ENCODE peak calls at places on chromosomes 13 and 19, in six cellular contexts. M is cardiac muscle cell; F is brain microvascular endothelial cell; S is breast epithelium; R is HAP-1; K is CD8-positive, alpha-beta memory T cell. D is an unnamed sample. For H3K27me3, the result is how much of the 10 kb centered on the place peaks cover.

GRCh38 chr19:33150852-33151518 is 19.1 kb downstream of the WDR88 start:
- DNase-seq in M (no peak), F (no peak), S (no peak), R (no peak), K (no peak), D (no peak)

GRCh38 chr13:106318941-106319411 is 216.5 kb downstream of the EFNB2 start:
- DNase-seq in M (peak), F (peak), S (no peak), R (no peak), K (no peak), D (peak)

GRCh38 chr13:40316301-40316700 is 350.1 kb downstream of the FOXO1 start:
- DNase-seq in M (no peak), F (no peak), S (no peak), R (no peak), K (no peak), D (no peak)

GRCh38 chr13:77779461-77780272 is 82.2 kb downstream of the SLAIN1 start:
- DNase-seq in M (peak), F (peak), S (no peak), R (peak), K (peak), D (no peak)

GRCh38 chr19:15239337-15239949 is 7.2 kb upstream of the EPHX3 start:
- DNase-seq in M (no peak), F (no peak), S (no peak), R (no peak), K (no peak), D (no peak)

GRCh38 chr13:24668955-24669354 is 11.3 kb upstream of the ATP12A start:
- DNase-seq in M (no peak), F (no peak), S (no peak), R (no peak), K (no peak), D (no peak)

GRCh38 chr13:66414196-66414800 is 815.8 kb downstream of the PCDH9 start:
- DNase-seq in M (no peak), F (no peak), S (no peak), R (no peak), K (no peak), D (no peak)

GRCh38 chr13:89113744-89114143 is 1442.6 kb downstream of the SLITRK5 start:
- DNase-seq in M (no peak), F (no peak), S (no peak), R (no peak), K (no peak), D (no peak)

GRCh38 chr19:8573316-8573715 is 3.9 kb downstream of the MYO1F start:
- DNase-seq in M (no peak), F (no peak), S (no peak), R (no peak), K (peak), D (no peak)

GRCh38 chr13:36549771-36550170 is 117.5 kb downstream of the CCNA1 start:
- DNase-seq in M (peak), F (no peak), S (no peak), R (peak), K (no peak), D (no peak)

GRCh38 chr19:38708413-38709024 is 35.8 kb downstream of the CAPN12 start:
- DNase-seq in M (no peak), F (no peak), S (no peak), R (no peak), K (no peak), D (peak)

GRCh38 chr13:21675095-21676007 is 4.5 kb downstream of the FGF9 start:
- DNase-seq in M (no peak), F (no peak), S (no peak), R (peak), K (peak), D (peak)

GRCh38 chr19:29285878-29286277 is 72.9 kb upstream of the UQCRFS1 start:
- DNase-seq in M (peak), F (no peak), S (no peak), R (no peak), K (no peak), D (no peak)

GRCh38 chr13:113656831-113657671 is 947 bp downstream of the ATP4B start:
- DNase-seq in M (no peak), F (no peak), S (no peak), R (no peak), K (no peak), D (no peak)

GRCh38 chr19:49614096-49614857 is 23.3 kb downstream of the PRR12 start:
- DNase-seq in M (peak), F (peak), S (no peak), R (no peak), K (no peak), D (peak)

GRCh38 chr19:7679017-7679720 is 1.5 kb upstream of the TRAPPC5 start:
- DNase-seq in M (no peak), F (no peak), S (no peak), R (no peak), K (peak), D (no peak)

GRCh38 chr19:1608414-1609391 is 3.4 kb upstream of the UQCR11 start:
- DNase-seq in M (no peak), F (no peak), S (no peak), R (no peak), K (peak), D (no peak)

GRCh38 chr19:10719466-10719961 is 1.6 kb downstream of the DNM2 start:
- DNase-seq in M (no peak), F (no peak), S (no peak), R (peak), K (no peak), D (no peak)

GRCh38 chr13:87208636-87209035 is 462.5 kb upstream of the SLITRK5 start:
- DNase-seq in M (no peak), F (no peak), S (no peak), R (no peak), K (no peak), D (no peak)

GRCh38 chr19:10290876-10291553 is 1.3 kb downstream of the ICAM5 start:
- DNase-seq in M (peak), F (no peak), S (peak), R (peak), K (peak), D (peak)

GRCh38 chr13:38334845-38335244 is 14.8 kb upstream of the UFM1 start:
- DNase-seq in M (no peak), F (no peak), S (no peak), R (no peak), K (no peak), D (no peak)

GRCh38 chr19:4504297-4504701 is 14.0 kb downstream of the PLIN4 start:
- DNase-seq in M (no peak), F (no peak), S (no peak), R (no peak), K (no peak), D (no peak)

GRCh38 chr19:56115490-56115889 is 5.6 kb downstream of the ZNF787 start:
- DNase-seq in M (no peak), F (no peak), S (no peak), R (no peak), K (no peak), D (no peak)

GRCh38 chr19:49515767-49516166 is 3.3 kb downstream of the FCGRT start:
- DNase-seq in M (peak), F (no peak), S (no peak), R (no peak), K (no peak), D (no peak)

GRCh38 chr13:31014461-31014860 is 82.0 kb downstream of the TEX26 start:
- DNase-seq in M (no peak), F (no peak), S (no peak), R (no peak), K (no peak), D (no peak)

GRCh38 chr19:30224689-30225606 is 147.2 kb upstream of the ZNF536 start:
- DNase-seq in M (peak), F (no peak), S (no peak), R (peak), K (no peak), D (no peak)

GRCh38 chr19:51156710-51157109 is 14.6 kb downstream of the SIGLEC7 start:
- DNase-seq in M (no peak), F (no peak), S (no peak), R (no peak), K (no peak), D (no peak)

GRCh38 chr19:33675501-33676124 is 53.9 kb downstream of the CHST8 start:
- DNase-seq in M (no peak), F (no peak), S (no peak), R (no peak), K (no peak), D (no peak)

GRCh38 chr13:59099182-59099950 is 1064.4 kb downstream of the DIAPH3 start:
- DNase-seq in M (no peak), F (peak), S (no peak), R (no peak), K (no peak), D (no peak)

GRCh38 chr19:12833747-12834417 is 497 bp downstream of the RTBDN start:
- DNase-seq in M (peak), F (no peak), S (no peak), R (peak), K (peak), D (peak)

GRCh38 chr13:67230774-67231480 is 791 bp upstream of the PCDH9 start:
- DNase-seq in M (peak), F (peak), S (peak), R (peak), K (peak), D (peak)

GRCh38 chr19:2336528-2337328 is 8.2 kb downstream of the SPPL2B start:
- DNase-seq in M (no peak), F (no peak), S (no peak), R (no peak), K (no peak), D (no peak)

GRCh38 chr19:49340069-49340864 is 5.1 kb downstream of the CD37 start:
- DNase-seq in M (peak), F (no peak), S (peak), R (peak), K (peak), D (peak)

GRCh38 chr19:45056831-45057230 is 18.0 kb downstream of the CLASRP start:
- DNase-seq in M (no peak), F (no peak), S (no peak), R (no peak), K (no peak), D (no peak)
- H3K4me3 ChIP-seq in M (no peak), F (no peak), S (no peak), R (no peak), K (no peak), D (no peak)

GRCh38 chr13:109274188-109274821 is 512.1 kb downstream of the IRS2 start:
- DNase-seq in M (peak), F (peak), S (no peak), R (no peak), K (no peak), D (no peak)
- H3K27me3 ChIP-seq in M (under half), F (under half), S (under half), R (under half), K (under half), D (under half)

GRCh38 chr19:42495663-42496062 is 32.6 kb downstream of the CEACAM1 start:
- DNase-seq in M (no peak), F (no peak), S (no peak), R (no peak), K (no peak), D (no peak)

GRCh38 chr19:42494321-42494720 is 34.0 kb downstream of the CEACAM1 start:
- DNase-seq in M (no peak), F (no peak), S (no peak), R (no peak), K (no peak), D (no peak)

GRCh38 chr19:42498387-42498786 is 29.9 kb downstream of the CEACAM1 start:
- DNase-seq in M (peak), F (no peak), S (no peak), R (no peak), K (no peak), D (no peak)

GRCh38 chr19:42496551-42497133 is 31.6 kb downstream of the CEACAM1 start:
- DNase-seq in M (no peak), F (no peak), S (no peak), R (no peak), K (no peak), D (no peak)

DNA sequence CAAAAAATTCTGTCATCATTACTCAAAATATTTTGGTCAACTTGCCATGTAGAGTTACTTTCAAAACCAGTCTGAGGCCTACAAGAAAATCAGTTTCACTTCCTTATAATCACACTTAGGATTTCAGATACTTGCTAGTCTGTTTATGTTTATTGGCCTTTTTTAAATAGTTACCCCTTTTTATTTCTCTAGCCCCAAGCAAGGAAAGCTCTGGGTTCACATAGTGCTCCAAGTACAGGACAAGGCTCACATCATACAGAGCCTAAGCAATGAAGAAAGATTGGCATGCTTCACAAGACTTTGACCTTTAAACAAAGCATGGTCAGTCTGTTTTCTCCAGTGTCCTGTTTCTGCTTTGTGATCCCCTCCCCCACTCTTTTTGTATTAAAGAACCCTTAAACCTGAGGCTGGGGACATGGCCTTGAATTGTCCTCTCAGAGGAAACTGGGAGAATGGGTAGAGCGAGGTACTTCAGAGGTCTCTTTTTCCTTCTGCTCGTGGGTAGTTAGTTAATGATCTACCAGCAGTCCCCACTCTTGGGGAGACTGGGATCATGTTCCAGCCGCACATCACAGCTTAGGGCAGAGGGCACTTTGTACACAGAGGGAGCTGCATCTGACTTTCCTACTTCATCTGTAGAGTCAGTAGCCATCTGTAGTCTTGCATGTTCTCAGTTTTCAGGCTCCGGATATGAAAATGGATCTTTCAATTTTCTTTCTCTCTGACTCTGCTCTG is 30.6 kb downstream of the CEACAM1 start:
- DNase-seq in M (no peak), F (no peak), S (no peak), R (no peak), K (no peak), D (no peak)
- H3K4me3 ChIP-seq in M (no peak), F (no peak), S (no peak), R (no peak), K (no peak), D (no peak)

DNA sequence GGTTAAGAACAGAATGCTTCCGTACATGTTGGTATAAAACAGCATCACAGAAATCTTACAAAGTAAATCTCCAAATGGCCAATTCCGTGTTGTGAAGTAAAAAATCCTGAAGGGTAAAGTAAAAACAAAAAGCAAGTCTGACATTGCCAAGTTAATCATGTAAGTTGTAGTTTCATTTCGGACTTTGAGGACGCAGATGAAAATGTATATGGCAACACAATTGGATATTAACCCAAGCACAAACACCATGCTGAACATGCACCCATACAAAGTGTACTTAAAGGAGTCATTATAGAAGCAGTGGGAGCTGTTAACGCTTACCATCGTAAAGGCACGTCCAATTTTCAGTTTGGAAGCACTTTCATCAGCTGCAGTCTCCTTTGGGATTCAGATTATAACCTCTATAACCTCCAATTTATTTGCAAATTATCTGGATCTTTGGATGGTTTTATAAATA is 785 bp downstream of the LPAR6 start:
- DNase-seq in M (peak), F (no peak), S (no peak), R (peak), K (no peak), D (no peak)
- H3K27me3 ChIP-seq in M (under half), F (under half), S (under half), R (under half), K (under half), D (under half)

GRCh38 chr19:47483200-47483599 is 819 bp downstream of the KPTN start:
- DNase-seq in M (no peak), F (no peak), S (no peak), R (no peak), K (no peak), D (no peak)
- H3K4me3 ChIP-seq in M (no peak), F (peak), S (no peak), R (peak), K (peak), D (peak)

GRCh38 chr13:27917121-27917947 is 2.5 kb upstream of the PDX1 start:
- DNase-seq in M (no peak), F (no peak), S (no peak), R (no peak), K (no peak), D (no peak)

GRCh38 chr13:27919934-27920676 is at the start of gene PDX1:
- DNase-seq in M (no peak), F (no peak), S (no peak), R (no peak), K (no peak), D (peak)

GRCh38 chr13:27919299-27919933 is 384 bp upstream of the PDX1 start:
- DNase-seq in M (no peak), F (no peak), S (no peak), R (no peak), K (no peak), D (no peak)

GRCh38 chr13:27918918-27919255 is 913 bp upstream of the PDX1 start:
- DNase-seq in M (no peak), F (no peak), S (no peak), R (no peak), K (no peak), D (no peak)

DNA sequence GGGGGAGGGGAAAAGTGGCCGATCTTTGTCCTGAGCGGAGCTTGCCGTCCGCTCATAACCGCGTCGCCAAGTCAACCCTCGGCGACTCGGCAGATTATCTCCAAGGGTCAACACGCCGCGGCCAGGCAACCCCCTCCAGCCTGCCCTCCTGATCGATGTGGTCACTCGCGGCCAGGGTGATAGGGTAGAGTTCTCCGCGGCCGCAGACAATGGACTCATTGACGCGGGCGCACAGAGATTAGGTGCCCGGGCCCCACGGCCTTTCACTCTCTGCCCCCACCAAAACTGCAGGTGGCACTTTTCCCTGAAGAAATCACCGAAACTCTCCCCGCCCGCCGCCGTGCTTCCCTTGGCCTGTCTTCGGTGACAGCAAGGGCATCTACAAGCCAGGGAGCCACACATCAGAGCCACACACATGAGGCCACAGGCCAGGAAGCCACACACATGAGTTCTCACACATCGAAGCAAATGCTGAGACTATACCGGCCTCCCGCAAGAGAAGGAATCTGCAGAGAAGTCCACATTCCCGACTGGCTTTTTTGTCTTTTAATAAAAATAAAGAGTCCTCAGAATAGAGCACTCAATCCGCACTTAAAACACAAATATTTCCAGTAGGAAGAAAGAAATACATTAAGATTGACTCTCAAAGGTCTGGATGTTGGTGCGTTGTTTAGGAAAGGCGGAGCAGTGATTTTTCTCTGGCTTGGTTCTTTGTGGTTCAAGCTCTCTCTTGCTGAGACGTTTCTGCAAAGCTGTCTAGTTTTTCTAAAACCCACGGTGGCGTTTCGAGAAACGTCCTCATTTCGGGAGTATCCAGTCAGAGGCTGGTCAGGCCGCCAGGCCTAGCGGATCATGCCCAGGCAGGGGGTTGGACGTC is 1.5 kb upstream of the PDX1 start:
- DNase-seq in M (no peak), F (no peak), S (no peak), R (no peak), K (no peak), D (no peak)
- H3K27me3 ChIP-seq in M (half or more), F (half or more), S (under half), R (under half), K (under half), D (under half)

GRCh38 chr13:90838561-90838960 is 508.9 kb upstream of the MIR17HG start:
- DNase-seq in M (no peak), F (no peak), S (no peak), R (no peak), K (no peak), D (no peak)
- H3K4me3 ChIP-seq in M (no peak), F (no peak), S (no peak), R (no peak), K (no peak), D (no peak)

DNA sequence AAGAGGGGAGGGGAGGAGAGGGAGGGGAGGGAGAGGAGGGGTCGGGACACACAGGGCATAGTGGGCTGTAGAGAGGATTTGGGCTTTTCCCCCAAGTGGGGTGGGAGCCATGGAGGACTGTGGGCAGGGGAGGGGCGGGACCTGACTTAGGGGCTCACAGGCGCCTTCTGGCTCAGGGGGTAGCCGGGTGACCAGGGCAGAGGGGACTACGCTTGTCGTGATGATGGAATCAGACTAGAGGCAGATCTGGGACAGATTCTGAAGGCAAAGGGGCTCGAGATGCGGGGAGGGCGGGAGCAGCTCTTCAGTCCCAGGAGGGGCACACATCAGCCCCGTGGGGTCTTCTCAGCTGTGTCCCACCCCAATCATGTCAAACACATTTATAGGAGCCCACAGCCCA is 13.5 kb downstream of the NDUFA11 start:
- DNase-seq in M (no peak), F (no peak), S (no peak), R (no peak), K (no peak), D (no peak)
- H3K27me3 ChIP-seq in M (under half), F (under half), S (under half), R (under half), K (under half), D (under half)

DNA sequence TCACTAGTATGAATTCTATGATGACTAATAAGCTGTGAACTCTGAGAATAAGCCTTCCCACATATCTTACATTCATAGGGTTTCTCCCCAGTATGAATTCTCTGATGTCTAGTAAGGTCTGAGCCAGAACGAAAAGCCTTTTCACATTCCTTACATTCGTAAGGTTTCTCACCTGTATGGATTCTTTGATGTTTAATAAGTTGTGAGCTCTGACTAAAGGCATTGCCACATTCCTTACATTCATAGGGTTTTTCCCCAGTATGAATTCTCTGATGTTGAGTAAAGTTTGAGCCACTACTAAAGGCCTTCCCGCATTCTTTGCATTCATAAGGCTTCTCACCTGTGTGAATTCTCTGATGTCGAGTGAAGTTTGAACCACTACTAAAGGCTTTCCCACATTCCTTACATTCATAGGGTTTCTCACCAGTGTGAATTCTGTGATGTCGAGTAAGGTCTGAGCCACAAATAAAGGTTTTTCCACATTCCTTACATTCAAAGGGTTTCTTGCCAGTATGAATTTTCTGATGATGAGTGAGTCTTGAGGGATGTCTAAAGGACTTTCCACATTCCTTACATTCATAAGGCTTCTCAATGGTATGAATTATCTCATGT is 30.7 kb upstream of the ZFP82 start:
- DNase-seq in M (no peak), F (no peak), S (no peak), R (no peak), K (no peak), D (no peak)
- H3K4me3 ChIP-seq in M (no peak), F (no peak), S (no peak), R (no peak), K (peak), D (no peak)

D was measured in MG63.